ENCODE peak calls at places on chromosome 4, in eight cellular contexts. L is OCI-LY7, J is prostate gland, A is colonic mucosa, P is WERI-Rb-1, M is brain microvascular endothelial cell, K is left ventricle myocardium inferior, S is uterus. R is an unnamed sample. For H3K36me3, the result is how much of the 10 kb centered on the place peaks cover.

GRCh38 chr4:89820005-89820404 is 17.0 kb downstream of the SNCA start:
- DNase-seq in A (no peak), P (no peak), J (no peak), K (no peak), L (no peak), S (no peak), M (no peak), R (no peak)

GRCh38 chr4:106875340-106875739 is 160.8 kb downstream of the DKK2 start:
- DNase-seq in A (no peak), S (no peak), M (no peak), J (no peak), K (no peak), P (peak), L (no peak), R (no peak)

GRCh38 chr4:52425751-52426326 is 233.3 kb downstream of the USP46 start:
- DNase-seq in S (no peak), P (no peak), J (no peak), M (no peak), A (no peak), L (no peak), K (no peak), R (no peak)

GRCh38 chr4:151045907-151046306 is 30.8 kb upstream of the LRBA start:
- DNase-seq in P (peak), M (no peak), K (no peak), L (peak), J (no peak), S (no peak), A (peak), R (no peak)

GRCh38 chr4:156677136-156677535 is 294.5 kb downstream of the PDGFC start:
- DNase-seq in S (no peak), M (peak), A (peak), K (no peak), L (peak), J (no peak), P (peak), R (no peak)

GRCh38 chr4:76960014-76960413 is 10.5 kb downstream of the SEPTIN11 start:
- DNase-seq in M (no peak), J (no peak), P (no peak), K (no peak), A (no peak), S (no peak), L (no peak), R (no peak)

GRCh38 chr4:76197971-76198410 is 15.6 kb downstream of the SCARB2 start:
- DNase-seq in K (peak), M (peak), J (peak), P (peak), A (no peak), L (no peak), S (peak), R (no peak)

GRCh38 chr4:173134426-173134825 is 34.2 kb upstream of the GALNT7 start:
- DNase-seq in A (no peak), M (no peak), S (no peak), K (no peak), P (no peak), J (no peak), L (no peak), R (no peak)

GRCh38 chr4:121070274-121070673 is 2.1 kb downstream of the NDNF start:
- DNase-seq in J (no peak), P (peak), L (no peak), A (peak), M (no peak), S (no peak), K (no peak), R (no peak)

GRCh38 chr4:48774760-48775398 is 5.2 kb downstream of the FRYL start:
- DNase-seq in L (no peak), J (no peak), P (no peak), A (no peak), M (no peak), S (no peak), K (no peak), R (no peak)

GRCh38 chr4:112648263-112649054 is 11.5 kb downstream of the LARP7 start:
- DNase-seq in L (no peak), A (no peak), J (no peak), P (no peak), K (no peak), S (no peak), M (no peak), R (no peak)

GRCh38 chr4:16337936-16338335 is 111.7 kb upstream of the TAPT1 start:
- DNase-seq in K (no peak), A (no peak), P (no peak), S (no peak), J (no peak), M (peak), L (no peak), R (peak)

GRCh38 chr4:89438102-89438831 is 130.7 kb upstream of the GPRIN3 start:
- DNase-seq in S (no peak), M (peak), K (no peak), J (peak), P (peak), A (peak), L (peak), R (no peak)

GRCh38 chr4:84028340-84028739 is 470.8 kb downstream of the NKX6-1 start:
- DNase-seq in J (no peak), L (no peak), K (no peak), P (peak), M (peak), S (no peak), A (no peak), R (no peak)

GRCh38 chr4:187827631-187828030 is 167.9 kb upstream of the ZFP42 start:
- DNase-seq in J (no peak), L (no peak), P (no peak), A (no peak), K (no peak), S (no peak), M (no peak), R (no peak)

GRCh38 chr4:127446309-127446708 is 186.4 kb upstream of the INTU start:
- DNase-seq in J (no peak), A (no peak), M (no peak), K (no peak), S (no peak), P (no peak), L (no peak), R (no peak)

GRCh38 chr4:146291313-146291712 is 77.0 kb downstream of the REELD1 start:
- DNase-seq in P (no peak), M (no peak), K (no peak), A (no peak), L (no peak), S (no peak), J (no peak), R (no peak)
- TF ChIP-seq CTCF in P (peak), M (peak), K (no peak), A (no peak), L (no peak), S (no peak), J (no peak), R (no peak)

GRCh38 chr4:140642674-140643437 is 74.1 kb upstream of the UCP1 start:
- DNase-seq in P (no peak), L (no peak), M (no peak), J (no peak), S (no peak), K (no peak), A (no peak), R (no peak)

GRCh38 chr4:140641105-140641555 is 72.4 kb upstream of the UCP1 start:
- DNase-seq in J (no peak), P (no peak), A (no peak), K (no peak), S (no peak), L (no peak), M (no peak), R (no peak)

GRCh38 chr4:140643571-140644055 is 74.9 kb upstream of the UCP1 start:
- DNase-seq in K (no peak), A (no peak), J (no peak), M (no peak), L (no peak), P (no peak), S (no peak), R (no peak)

GRCh38 chr4:140640150-140640748 is 71.5 kb upstream of the UCP1 start:
- DNase-seq in A (no peak), K (no peak), L (no peak), M (no peak), P (no peak), S (no peak), J (no peak), R (no peak)

DNA sequence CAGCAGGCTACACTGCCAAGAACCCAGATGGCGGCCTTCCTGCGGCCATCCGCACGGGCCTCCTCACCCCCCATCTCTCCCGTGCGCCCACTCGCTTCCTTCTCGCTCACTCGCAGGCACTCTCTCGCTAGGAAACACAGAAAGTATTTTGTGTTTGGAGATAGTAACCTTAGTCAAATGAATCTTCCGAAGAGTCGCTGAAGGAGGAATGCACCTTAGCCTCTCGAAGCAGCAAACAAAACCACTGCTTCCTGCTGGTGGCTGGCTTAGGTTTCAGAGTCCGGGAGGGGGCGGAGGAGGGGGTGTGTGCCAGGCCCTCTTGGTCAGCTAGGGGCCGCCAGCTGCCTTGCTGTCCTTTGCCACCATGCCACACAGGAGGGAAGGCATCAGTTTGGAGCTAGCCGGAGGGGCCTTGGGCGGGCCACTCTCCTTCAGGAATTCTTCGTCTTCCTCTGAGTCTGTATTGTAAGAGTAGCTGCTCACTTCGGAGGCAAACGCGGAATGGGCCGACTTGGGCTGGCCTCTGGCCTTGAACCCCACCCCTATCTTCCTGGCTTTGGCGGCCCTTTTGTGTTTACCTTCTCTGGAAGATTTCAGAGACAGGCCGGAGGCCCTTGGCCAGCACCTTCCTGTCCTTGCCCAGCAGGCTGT is 73.2 kb upstream of the UCP1 start:
- DNase-seq in J (peak), P (no peak), S (no peak), A (no peak), L (peak), K (peak), M (no peak), R (no peak)
- H3K4me3 ChIP-seq in J (peak), P (no peak), S (peak), A (no peak), L (no peak), K (peak), M (no peak), R (no peak)

DNA sequence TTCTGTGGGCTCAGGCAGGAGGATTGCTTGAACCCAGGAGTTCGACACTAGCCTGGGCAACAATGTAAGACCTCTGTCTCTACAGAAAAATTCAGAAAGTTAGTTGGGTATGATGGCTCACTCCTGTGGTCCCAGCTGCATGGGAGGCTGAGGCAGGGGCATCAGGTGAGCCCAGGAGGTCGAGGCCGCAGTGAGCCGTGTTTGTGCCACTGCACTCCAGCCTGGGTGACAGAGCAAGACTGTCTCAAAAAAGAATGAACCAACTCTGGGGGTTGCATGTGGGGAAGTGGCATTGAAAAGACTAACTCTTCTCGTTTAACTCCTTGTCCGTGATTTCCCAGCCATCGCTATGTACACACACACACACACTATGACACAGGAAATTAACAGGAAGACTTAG is 26.9 kb downstream of the ENOPH1 start:
- DNase-seq in A (no peak), M (no peak), L (no peak), K (no peak), P (no peak), S (no peak), J (no peak), R (no peak)
- H3K36me3 ChIP-seq in A (under half), M (under half), L (half or more), K (under half), P (half or more), S (under half), J (under half), R (under half)

DNA sequence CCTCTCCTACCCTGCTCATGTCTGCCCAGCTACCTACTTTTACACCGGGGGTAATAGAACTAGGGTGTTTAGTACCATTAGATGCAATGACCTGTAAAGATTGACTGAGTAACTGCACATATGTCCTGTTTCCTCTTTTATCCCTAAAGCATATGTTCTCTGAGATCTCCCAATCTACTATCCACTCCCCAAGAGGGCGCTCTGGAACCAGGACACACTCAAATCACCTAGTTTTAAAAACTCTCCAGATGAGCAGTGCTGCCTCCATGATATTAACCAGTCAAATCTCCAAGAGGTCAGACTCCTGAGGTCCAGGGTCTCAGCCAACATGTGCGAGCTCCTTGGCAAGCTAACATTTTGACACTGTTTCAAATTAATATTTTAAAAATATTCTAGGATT is 87.0 kb upstream of the TSPAN5 start:
- DNase-seq in J (no peak), A (peak), L (peak), S (no peak), K (no peak), P (peak), M (peak), R (no peak)
- TF ChIP-seq CTCF in J (no peak), A (no peak), L (peak), S (no peak), K (peak), P (peak), M (peak), R (no peak)

GRCh38 chr4:54102747-54103146 is 2.8 kb downstream of the GSX2 start:
- DNase-seq in J (no peak), S (no peak), A (no peak), M (no peak), P (no peak), L (peak), K (no peak), R (no peak)

GRCh38 chr4:54099959-54100606 is at the start of gene GSX2:
- DNase-seq in A (no peak), M (no peak), L (no peak), P (no peak), K (peak), J (no peak), S (peak), R (no peak)

GRCh38 chr4:54103190-54103574 is 3.2 kb downstream of the GSX2 start:
- DNase-seq in M (no peak), K (no peak), P (no peak), A (no peak), S (no peak), L (no peak), J (no peak), R (no peak)

GRCh38 chr4:54100607-54101189 is 735 bp downstream of the GSX2 start:
- DNase-seq in L (no peak), S (no peak), J (no peak), K (no peak), A (no peak), M (no peak), P (no peak), R (no peak)

DNA sequence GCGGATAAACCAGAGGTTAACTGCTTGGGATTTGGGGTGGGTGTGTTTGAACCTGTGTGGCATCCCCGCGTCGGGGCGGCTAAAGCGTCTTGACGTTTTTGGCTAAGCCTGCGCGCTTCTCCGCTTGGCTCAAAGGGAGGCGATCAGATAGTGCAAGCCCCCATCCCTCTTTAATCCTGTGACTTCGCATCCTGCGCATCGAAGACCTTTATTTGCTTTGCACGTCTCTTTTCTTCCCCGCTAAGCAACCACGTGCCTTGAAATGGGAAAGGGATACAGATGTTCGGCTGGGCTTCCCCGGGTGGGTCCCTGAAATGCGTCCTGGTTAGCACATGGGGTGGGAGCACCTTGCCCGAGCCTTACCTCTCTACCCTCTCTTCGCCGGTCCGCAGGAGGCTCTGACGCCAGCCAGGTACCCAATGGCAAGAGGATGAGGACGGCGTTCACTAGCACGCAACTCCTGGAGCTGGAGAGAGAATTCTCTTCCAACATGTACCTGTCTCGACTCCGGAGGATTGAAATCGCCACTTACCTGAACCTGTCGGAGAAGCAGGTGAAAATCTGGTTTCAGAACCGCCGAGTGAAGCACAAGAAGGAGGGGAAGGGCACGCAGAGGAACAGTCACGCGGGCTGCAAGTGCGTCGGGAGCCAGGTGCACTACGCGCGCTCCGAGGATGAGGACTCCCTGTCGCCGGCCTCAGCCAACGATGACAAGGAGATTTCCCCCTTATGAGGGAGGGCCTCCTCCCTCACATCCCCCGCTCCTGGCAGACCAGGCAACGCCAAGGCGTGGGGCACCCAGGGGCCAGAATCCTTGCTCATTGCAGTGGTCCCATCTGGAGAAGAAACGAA is 1.5 kb downstream of the GSX2 start:
- DNase-seq in P (no peak), L (no peak), A (no peak), K (no peak), S (no peak), J (no peak), M (no peak), R (no peak)
- H3K4me3 ChIP-seq in P (no peak), L (no peak), A (peak), K (peak), S (no peak), J (no peak), M (no peak), R (no peak)

GRCh38 chr4:109497511-109497910 is 62.5 kb upstream of the MCUB start:
- DNase-seq in M (no peak), J (no peak), S (no peak), K (no peak), A (no peak), P (no peak), L (no peak), R (no peak)
- H3K36me3 ChIP-seq in M (under half), J (under half), S (under half), K (half or more), A (under half), P (half or more), L (half or more), R (under half)

GRCh38 chr4:11954093-11954492 is 525.4 kb upstream of the HS3ST1 start:
- DNase-seq in J (no peak), S (no peak), M (no peak), P (peak), A (peak), K (no peak), L (peak), R (no peak)
- TF ChIP-seq CTCF in J (peak), S (no peak), M (peak), P (peak), A (no peak), K (peak), L (peak), R (peak)

DNA sequence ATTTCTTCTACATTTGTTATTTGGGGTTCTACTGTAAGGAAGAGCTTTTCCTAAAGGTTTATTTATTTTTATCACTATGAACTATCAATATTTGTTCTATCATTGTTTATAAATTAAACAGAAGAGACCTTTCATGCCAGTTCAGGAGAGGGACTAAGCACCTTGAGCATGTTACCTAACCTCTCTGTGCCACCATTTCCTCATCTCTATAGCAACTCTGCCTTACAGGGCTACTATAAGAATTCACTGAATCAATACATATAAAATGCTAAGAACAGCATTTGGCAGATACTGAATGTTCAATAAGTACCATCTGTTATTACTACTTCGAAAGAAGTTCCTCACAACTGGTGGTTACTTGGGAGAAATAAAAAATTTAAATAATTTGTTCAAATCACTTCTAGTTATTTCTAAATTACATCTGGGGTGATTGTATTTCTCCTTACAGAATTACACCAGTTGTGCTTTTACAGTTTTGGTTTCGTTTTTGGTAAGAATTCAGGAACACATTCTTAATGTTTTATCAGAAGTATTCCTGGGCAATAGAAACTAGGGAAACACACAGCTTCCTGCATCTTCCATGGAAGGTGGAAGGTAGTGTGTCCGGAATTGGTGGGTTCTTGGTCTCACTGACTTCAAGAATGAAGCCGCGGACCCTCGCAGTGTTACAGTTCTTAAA is 32.9 kb downstream of the EREG start:
- DNase-seq in S (no peak), J (no peak), A (no peak), M (no peak), K (no peak), P (no peak), L (no peak), R (no peak)
- H3K4me3 ChIP-seq in S (peak), J (peak), A (peak), M (no peak), K (peak), P (no peak), L (peak), R (no peak)